ENCODE peak calls at places on chromosomes 6 and 20, in eight cellular contexts. One of them, this sample, is unnamed. For H3K79me2, the result is how much of the 10 kb centered on the place peaks cover.

GRCh38 chr20:47667086-47667485 is 118.2 kb downstream of the SULF2 start:
- DNase-seq in neural progenitor cell: no peak
- DNase-seq in GM23338: no peak
- DNase-seq in hepatocyte: no peak
- DNase-seq in GM23248: no peak
- DNase-seq in SK-N-SH: no peak
- DNase-seq in PC-3: no peak
- DNase-seq in HCT116: no peak
- DNase-seq in this sample: no peak

GRCh38 chr6:97288188-97288587 is 5.2 kb upstream of the MMS22L start:
- DNase-seq in neural progenitor cell: no peak
- DNase-seq in GM23338: no peak
- DNase-seq in hepatocyte: no peak
- DNase-seq in GM23248: no peak
- DNase-seq in SK-N-SH: no peak
- DNase-seq in PC-3: no peak
- DNase-seq in HCT116: no peak
- DNase-seq in this sample: no peak

GRCh38 chr6:157020398-157021266 is 243.5 kb downstream of the ARID1B start:
- DNase-seq in neural progenitor cell: peak
- DNase-seq in GM23338: peak
- DNase-seq in hepatocyte: peak
- DNase-seq in GM23248: peak
- DNase-seq in SK-N-SH: peak
- DNase-seq in PC-3: peak
- DNase-seq in HCT116: peak
- DNase-seq in this sample: peak

GRCh38 chr20:10466325-10466724 is 31.2 kb downstream of the SLX4IP start:
- DNase-seq in neural progenitor cell: peak
- DNase-seq in GM23338: peak
- DNase-seq in hepatocyte: no peak
- DNase-seq in GM23248: no peak
- DNase-seq in SK-N-SH: no peak
- DNase-seq in PC-3: no peak
- DNase-seq in HCT116: no peak
- DNase-seq in this sample: no peak

GRCh38 chr20:15831201-15831600 is 742.0 kb downstream of the KIF16B start:
- DNase-seq in neural progenitor cell: no peak
- DNase-seq in GM23338: no peak
- DNase-seq in hepatocyte: peak
- DNase-seq in GM23248: no peak
- DNase-seq in SK-N-SH: no peak
- DNase-seq in PC-3: peak
- DNase-seq in HCT116: no peak
- DNase-seq in this sample: no peak

GRCh38 chr6:39338406-39338805 is 15.9 kb upstream of the KCNK16 start:
- DNase-seq in neural progenitor cell: no peak
- DNase-seq in GM23338: no peak
- DNase-seq in hepatocyte: no peak
- DNase-seq in GM23248: no peak
- DNase-seq in SK-N-SH: no peak
- DNase-seq in PC-3: no peak
- DNase-seq in HCT116: no peak
- DNase-seq in this sample: no peak

GRCh38 chr6:110813813-110814487 is 1.3 kb downstream of the CDK19 start:
- DNase-seq in neural progenitor cell: peak
- DNase-seq in GM23338: peak
- DNase-seq in hepatocyte: peak
- DNase-seq in GM23248: no peak
- DNase-seq in SK-N-SH: peak
- DNase-seq in PC-3: peak
- DNase-seq in HCT116: no peak
- DNase-seq in this sample: peak

GRCh38 chr6:68728124-68728523 is 93.0 kb downstream of the ADGRB3 start:
- DNase-seq in neural progenitor cell: no peak
- DNase-seq in GM23338: no peak
- DNase-seq in hepatocyte: no peak
- DNase-seq in GM23248: no peak
- DNase-seq in SK-N-SH: no peak
- DNase-seq in PC-3: no peak
- DNase-seq in HCT116: no peak
- DNase-seq in this sample: no peak

GRCh38 chr6:139695361-139695760 is 320.9 kb upstream of the CITED2 start:
- DNase-seq in neural progenitor cell: no peak
- DNase-seq in GM23338: no peak
- DNase-seq in hepatocyte: no peak
- DNase-seq in GM23248: no peak
- DNase-seq in SK-N-SH: no peak
- DNase-seq in PC-3: peak
- DNase-seq in HCT116: no peak
- DNase-seq in this sample: no peak

GRCh38 chr6:150394053-150394875 is 25.5 kb downstream of the IYD start:
- DNase-seq in neural progenitor cell: no peak
- DNase-seq in GM23338: no peak
- DNase-seq in hepatocyte: no peak
- DNase-seq in GM23248: no peak
- DNase-seq in SK-N-SH: no peak
- DNase-seq in PC-3: no peak
- DNase-seq in HCT116: no peak
- DNase-seq in this sample: no peak

GRCh38 chr6:54624779-54625178 is 221.8 kb upstream of the FAM83B start:
- DNase-seq in neural progenitor cell: no peak
- DNase-seq in GM23338: no peak
- DNase-seq in hepatocyte: no peak
- DNase-seq in GM23248: peak
- DNase-seq in SK-N-SH: no peak
- DNase-seq in PC-3: no peak
- DNase-seq in HCT116: no peak
- DNase-seq in this sample: no peak

GRCh38 chr20:31494131-31494530 is 19.0 kb downstream of the REM1 start:
- DNase-seq in neural progenitor cell: peak
- DNase-seq in GM23338: peak
- DNase-seq in hepatocyte: peak
- DNase-seq in GM23248: peak
- DNase-seq in SK-N-SH: no peak
- DNase-seq in PC-3: peak
- DNase-seq in HCT116: peak
- DNase-seq in this sample: no peak

GRCh38 chr20:34475979-34476736 is 40.1 kb upstream of the DYNLRB1 start:
- DNase-seq in neural progenitor cell: peak
- DNase-seq in GM23338: peak
- DNase-seq in hepatocyte: peak
- DNase-seq in GM23248: peak
- DNase-seq in SK-N-SH: peak
- DNase-seq in PC-3: peak
- DNase-seq in HCT116: no peak
- DNase-seq in this sample: peak

GRCh38 chr20:12827796-12828406 is 180.9 kb upstream of the SPTLC3 start:
- DNase-seq in neural progenitor cell: no peak
- DNase-seq in GM23338: peak
- DNase-seq in hepatocyte: no peak
- DNase-seq in GM23248: no peak
- DNase-seq in SK-N-SH: no peak
- DNase-seq in PC-3: no peak
- DNase-seq in HCT116: no peak
- DNase-seq in this sample: no peak

GRCh38 chr6:21111399-21111725 is 482.2 kb upstream of the SOX4 start:
- DNase-seq in neural progenitor cell: no peak
- DNase-seq in GM23338: peak
- DNase-seq in hepatocyte: peak
- DNase-seq in GM23248: no peak
- DNase-seq in SK-N-SH: no peak
- DNase-seq in PC-3: peak
- DNase-seq in HCT116: peak
- DNase-seq in this sample: no peak

GRCh38 chr6:37943436-37944058 is 124.0 kb downstream of the ZFAND3 start:
- DNase-seq in neural progenitor cell: no peak
- DNase-seq in GM23338: no peak
- DNase-seq in hepatocyte: no peak
- DNase-seq in GM23248: no peak
- DNase-seq in SK-N-SH: no peak
- DNase-seq in PC-3: no peak
- DNase-seq in HCT116: no peak
- DNase-seq in this sample: no peak

GRCh38 chr6:46637933-46638332 is 14.7 kb downstream of the CYP39A1 start:
- DNase-seq in neural progenitor cell: no peak
- DNase-seq in GM23338: no peak
- DNase-seq in hepatocyte: no peak
- DNase-seq in GM23248: no peak
- DNase-seq in SK-N-SH: no peak
- DNase-seq in PC-3: no peak
- DNase-seq in HCT116: no peak
- DNase-seq in this sample: peak
- H3K79me2 ChIP-seq in neural progenitor cell: under half
- H3K79me2 ChIP-seq in GM23338: under half
- H3K79me2 ChIP-seq in hepatocyte: under half
- H3K79me2 ChIP-seq in GM23248: under half
- H3K79me2 ChIP-seq in SK-N-SH: under half
- H3K79me2 ChIP-seq in PC-3: under half
- H3K79me2 ChIP-seq in HCT116: under half
- H3K79me2 ChIP-seq in this sample: half or more

DNA sequence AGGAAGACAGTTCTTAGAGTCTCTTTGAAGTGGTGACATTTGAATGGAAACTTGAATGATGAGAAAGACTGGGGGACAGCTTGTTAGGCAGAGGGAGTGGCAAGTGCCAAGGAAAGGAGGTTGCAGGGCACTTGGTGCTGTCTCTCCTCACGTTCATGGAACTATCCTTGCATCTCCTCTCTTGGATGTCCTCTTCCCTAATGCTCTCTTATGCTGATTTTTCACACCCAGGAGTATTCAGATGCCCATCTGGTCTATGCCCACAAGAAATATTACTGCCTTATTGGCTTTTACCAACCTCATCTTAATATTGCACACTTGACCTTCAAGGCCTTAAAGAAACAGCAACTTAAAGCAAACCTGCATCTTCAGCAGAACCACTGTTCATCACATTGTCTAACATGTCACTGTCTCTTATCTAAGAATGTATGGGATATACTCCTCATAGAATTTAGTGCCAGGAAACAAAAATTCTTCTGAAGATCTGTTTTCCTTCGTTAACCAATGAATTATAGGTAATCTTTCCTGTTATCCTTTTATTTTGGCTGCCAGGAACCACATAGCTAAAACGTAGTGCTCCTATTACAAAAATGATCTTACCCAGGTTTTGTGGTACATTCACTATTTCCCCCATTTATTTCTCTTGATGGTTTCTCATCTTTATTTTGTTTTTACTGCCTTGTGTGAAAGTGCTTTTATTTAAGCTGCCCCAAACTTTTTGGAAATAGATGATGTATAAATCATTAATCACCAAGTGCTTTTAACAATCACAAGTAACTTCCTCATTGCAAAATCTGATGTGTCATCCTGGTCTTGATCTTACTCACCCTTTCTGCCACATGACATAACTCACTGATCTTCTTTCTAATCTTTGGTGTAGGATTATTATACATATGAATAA is 12.8 kb downstream of the RGS17 start:
- DNase-seq in neural progenitor cell: no peak
- DNase-seq in GM23338: no peak
- DNase-seq in hepatocyte: no peak
- DNase-seq in GM23248: peak
- DNase-seq in SK-N-SH: no peak
- DNase-seq in PC-3: peak
- DNase-seq in HCT116: peak
- DNase-seq in this sample: no peak
- TF ChIP-seq EZH2phosphoT487 in neural progenitor cell: no peak
- TF ChIP-seq EZH2phosphoT487 in GM23338: no peak
- TF ChIP-seq EZH2phosphoT487 in hepatocyte: no peak
- TF ChIP-seq EZH2phosphoT487 in GM23248: no peak
- TF ChIP-seq EZH2phosphoT487 in SK-N-SH: no peak
- TF ChIP-seq EZH2phosphoT487 in PC-3: no peak
- TF ChIP-seq EZH2phosphoT487 in HCT116: no peak
- TF ChIP-seq EZH2phosphoT487 in this sample: no peak

DNA sequence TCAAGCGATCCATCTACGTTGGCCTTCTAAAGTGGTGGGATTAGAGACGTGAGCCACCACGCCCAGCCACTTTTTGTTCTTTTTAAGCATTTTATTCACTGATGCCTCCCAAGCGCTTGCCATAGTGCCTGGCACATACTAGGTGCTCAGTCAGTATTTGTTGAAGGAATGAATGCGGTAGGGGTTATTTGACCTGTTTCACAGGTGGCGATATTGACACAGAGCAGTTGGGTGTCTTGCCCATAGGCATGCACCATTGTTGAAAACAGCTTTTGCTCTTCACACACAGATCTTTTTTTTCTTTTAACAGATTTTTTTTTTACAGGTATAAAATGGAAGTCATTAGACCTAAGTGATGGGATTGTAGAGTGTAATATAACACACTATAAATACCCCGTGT is 24.6 kb downstream of the RREB1 start:
- DNase-seq in neural progenitor cell: no peak
- DNase-seq in GM23338: no peak
- DNase-seq in hepatocyte: no peak
- DNase-seq in GM23248: no peak
- DNase-seq in SK-N-SH: no peak
- DNase-seq in PC-3: no peak
- DNase-seq in HCT116: no peak
- DNase-seq in this sample: no peak
- H3K79me2 ChIP-seq in neural progenitor cell: under half
- H3K79me2 ChIP-seq in GM23338: half or more
- H3K79me2 ChIP-seq in hepatocyte: half or more
- H3K79me2 ChIP-seq in GM23248: half or more
- H3K79me2 ChIP-seq in SK-N-SH: half or more
- H3K79me2 ChIP-seq in PC-3: half or more
- H3K79me2 ChIP-seq in HCT116: half or more
- H3K79me2 ChIP-seq in this sample: under half

DNA sequence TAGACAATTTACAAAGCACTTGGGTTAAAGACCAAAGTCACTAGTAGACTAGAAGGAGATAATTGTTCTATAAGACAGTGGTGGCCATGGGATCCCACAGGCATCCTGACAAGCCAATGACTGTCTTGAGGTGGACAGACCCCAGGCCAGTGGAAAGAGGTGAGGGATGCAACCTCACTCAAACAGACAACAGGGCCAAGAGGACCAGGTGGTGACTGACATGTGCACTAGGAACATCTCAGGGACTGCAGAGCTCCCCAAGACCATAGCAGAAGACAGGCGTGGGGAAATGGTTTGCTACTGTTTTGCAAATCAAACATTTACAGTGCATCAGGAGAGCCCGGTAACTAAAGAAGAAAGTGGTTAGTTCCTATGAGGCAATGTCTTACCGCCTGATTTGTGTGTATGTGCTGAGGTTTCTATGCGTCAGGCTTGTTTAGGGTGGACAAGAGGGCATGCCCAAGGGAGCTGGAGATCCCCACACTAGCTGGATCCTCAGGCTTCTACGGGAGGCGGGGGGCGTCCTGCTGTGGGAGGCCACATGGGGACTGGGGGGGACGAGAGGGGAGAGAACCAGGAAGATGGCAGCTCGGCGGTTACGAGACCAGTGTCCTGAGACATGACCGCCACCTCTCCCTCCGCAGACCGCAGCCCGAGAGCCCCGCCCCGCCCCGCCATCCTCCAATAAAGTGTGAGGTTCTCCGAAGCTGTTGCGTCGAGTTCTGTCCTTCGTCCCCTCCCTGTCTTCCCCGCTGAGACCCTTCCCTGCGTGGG is 623 bp upstream of the MRPS26 start:
- DNase-seq in neural progenitor cell: no peak
- DNase-seq in GM23338: peak
- DNase-seq in hepatocyte: peak
- DNase-seq in GM23248: peak
- DNase-seq in SK-N-SH: peak
- DNase-seq in PC-3: peak
- DNase-seq in HCT116: no peak
- DNase-seq in this sample: no peak
- TF ChIP-seq EZH2phosphoT487 in neural progenitor cell: no peak
- TF ChIP-seq EZH2phosphoT487 in GM23338: no peak
- TF ChIP-seq EZH2phosphoT487 in hepatocyte: no peak
- TF ChIP-seq EZH2phosphoT487 in GM23248: no peak
- TF ChIP-seq EZH2phosphoT487 in SK-N-SH: no peak
- TF ChIP-seq EZH2phosphoT487 in PC-3: no peak
- TF ChIP-seq EZH2phosphoT487 in HCT116: no peak
- TF ChIP-seq EZH2phosphoT487 in this sample: no peak